ENCODE peak calls at places on chromosome 9, in eight cellular contexts. Q is NAMALWA; N is H9; S is globus pallidus; V is activated naive CD8-positive, alpha-beta T cell treated with anti-CD3 and anti-CD28 coated beads for 36 hours; A is CD4-positive, alpha-beta memory T cell; Y is frontal cortex; M is stimulated activated naive CD8-positive, alpha-beta T cell treated with anti-CD3 and anti-CD28 coated beads, Interleukin-15, amount 100 ng/mL, for 72 hours. J is an unnamed sample.

GRCh38 chr9:132042324-132042723 is 37.3 kb downstream of the MED27 start:
- DNase-seq in M (no peak), S (no peak), Y (no peak), V (no peak), Q (no peak), N (no peak), A (no peak), J (no peak)

GRCh38 chr9:124720429-124721108 is 50.5 kb downstream of the NR6A1 start:
- DNase-seq in Y (no peak), V (no peak), M (no peak), Q (no peak), S (no peak), A (no peak), N (no peak), J (no peak)

GRCh38 chr9:88818495-88819201 is 172.6 kb upstream of the S1PR3 start:
- DNase-seq in N (peak; percentile 46), Q (no peak), M (no peak), A (no peak), V (no peak), Y (no peak), S (no peak), J (no peak)

GRCh38 chr9:126361810-126362238 is 35.2 kb downstream of the MVB12B start:
- DNase-seq in N (no peak), Q (no peak), S (no peak), M (no peak), Y (no peak), A (no peak), V (no peak), J (no peak)

GRCh38 chr9:28941856-28942255 is 1368.6 kb upstream of the C9orf72 start:
- DNase-seq in A (no peak), V (no peak), M (no peak), N (no peak), S (no peak), Q (no peak), Y (no peak), J (no peak)

GRCh38 chr9:87798276-87798833 is 72.4 kb downstream of the CTSL start:
- DNase-seq in A (no peak), S (no peak), N (no peak), Q (no peak), M (no peak), Y (no peak), V (no peak), J (no peak)

GRCh38 chr9:133938086-133938485 is 54.0 kb downstream of the VAV2 start:
- DNase-seq in N (no peak), Q (no peak), A (no peak), S (no peak), Y (no peak), M (no peak), V (no peak), J (no peak)

GRCh38 chr9:135414293-135414692 is 65.3 kb upstream of the PPP1R26 start:
- DNase-seq in M (no peak), A (no peak), S (no peak), Y (no peak), N (no peak), V (no peak), Q (no peak), J (no peak)

GRCh38 chr9:6106576-6107339 is 91.3 kb upstream of the RANBP6 start:
- DNase-seq in S (peak; percentile 28), V (no peak), M (no peak), Y (peak; percentile 14), A (no peak), Q (peak; percentile 52), N (peak; percentile 57), J (no peak)

GRCh38 chr9:138051586-138052321 is 174.2 kb downstream of the CACNA1B start:
- DNase-seq in Y (no peak), N (no peak), Q (no peak), V (no peak), M (no peak), A (no peak), S (no peak), J (no peak)

GRCh38 chr9:116074658-116075057 is 78.9 kb upstream of the PAPPA start:
- DNase-seq in N (no peak), S (no peak), M (no peak), Q (no peak), Y (no peak), A (no peak), V (no peak), J (no peak)

GRCh38 chr9:105067895-105068580 is 140.1 kb upstream of the ABCA1 start:
- DNase-seq in S (no peak), V (no peak), N (no peak), A (no peak), Y (no peak), M (no peak), Q (no peak), J (no peak)

GRCh38 chr9:84819446-84819845 is 149.9 kb downstream of the NTRK2 start:
- DNase-seq in S (no peak), Y (no peak), A (no peak), N (peak; percentile 71), V (no peak), Q (no peak), M (no peak), J (no peak)

GRCh38 chr9:89498845-89499480 is 1.1 kb upstream of the SEMA4D start:
- DNase-seq in N (no peak), M (no peak), S (no peak), A (peak; percentile 62), Q (peak; percentile 59), Y (no peak), V (peak; percentile 43), J (peak; percentile 77)

GRCh38 chr9:8724284-8725018 is 924.9 kb upstream of the DMAC1 start:
- DNase-seq in A (no peak), V (no peak), N (no peak), M (no peak), Q (no peak), Y (no peak), S (no peak), J (no peak)

GRCh38 chr9:89923961-89924504 is 319.2 kb downstream of the GADD45G start:
- DNase-seq in Y (no peak), Q (peak; percentile 13), S (no peak), V (peak; percentile 76), A (peak; percentile 18), M (peak; percentile 30), N (no peak), J (no peak)

GRCh38 chr9:129571298-129572051 is 49.4 kb downstream of the C9orf50 start:
- DNase-seq in Y (no peak), Q (no peak), N (no peak), A (no peak), V (no peak), S (no peak), M (no peak), J (no peak)

GRCh38 chr9:133855802-133856592 is 117.8 kb upstream of the SARDH start:
- DNase-seq in Q (no peak), N (no peak), M (no peak), V (no peak), A (no peak), S (no peak), Y (no peak), J (no peak)

GRCh38 chr9:120383611-120383998 is 196.4 kb downstream of the CDK5RAP2 start:
- DNase-seq in N (no peak), Y (no peak), A (no peak), Q (no peak), M (no peak), V (no peak), S (no peak), J (no peak)

GRCh38 chr9:38682713-38683112 is 37.2 kb downstream of the FAM240B start:
- DNase-seq in V (no peak), Q (no peak), A (no peak), Y (no peak), S (no peak), N (no peak), M (no peak), J (no peak)

J was measured in immature natural killer cell.